ENCODE peak calls at places on chromosomes 2 and 18, in five cellular contexts. F is PC-3; H is CD4-positive, CD25-positive, alpha-beta regulatory T cell; D is tibial nerve; Q is A549. Y is an unnamed sample.

GRCh38 chr2:173414823-173415322 is 60.2 kb downstream of the CDCA7 start:
- DNase-seq in F (peak; percentile 82), H (no peak), D (no peak), Q (no peak), Y (no peak)

GRCh38 chr2:88831792-88832248 is 140.3 kb downstream of the RPIA start:
- DNase-seq in F (peak; percentile 25), H (peak; percentile 58), D (peak; percentile 33), Q (peak; percentile 9), Y (no peak)

GRCh38 chr2:207117668-207118067 is 48.1 kb downstream of the KLF7 start:
- DNase-seq in F (no peak), H (no peak), D (no peak), Q (no peak), Y (no peak)

GRCh38 chr2:172792711-172793110 is 57.1 kb downstream of the RAPGEF4 start:
- DNase-seq in F (no peak), H (no peak), D (no peak), Q (no peak), Y (no peak)

GRCh38 chr2:121888189-121888557 is 132.7 kb downstream of the TSN start:
- DNase-seq in F (peak; percentile 35), H (peak; percentile 13), D (no peak), Q (peak; percentile 14), Y (no peak)

GRCh38 chr2:196927318-196928225 is 1.1 kb upstream of the PGAP1 start:
- DNase-seq in F (peak; percentile 43), H (peak; percentile 91), D (peak; percentile 21), Q (no peak), Y (peak; percentile 10)

GRCh38 chr18:77136076-77136718 is 3.6 kb upstream of the MBP start:
- DNase-seq in F (no peak), H (no peak), D (no peak), Q (no peak), Y (no peak)

GRCh38 chr2:219024059-219024458 is 17.3 kb downstream of the CFAP65 start:
- DNase-seq in F (no peak), H (no peak), D (no peak), Q (no peak), Y (no peak)

GRCh38 chr2:15708865-15709820 is 117.5 kb downstream of the DDX1 start:
- DNase-seq in F (no peak), H (no peak), D (no peak), Q (no peak), Y (no peak)

GRCh38 chr18:31454066-31454708 is 6.6 kb downstream of the DSG3 start:
- DNase-seq in F (peak; percentile 74), H (no peak), D (no peak), Q (peak; percentile 71), Y (no peak)

GRCh38 chr2:144516417-144516980 is 3.4 kb downstream of the ZEB2 start:
- DNase-seq in F (no peak), H (no peak), D (no peak), Q (peak; percentile 10), Y (no peak)

GRCh38 chr18:48472610-48473009 is 63.4 kb upstream of the ZBTB7C start:
- DNase-seq in F (no peak), H (no peak), D (no peak), Q (no peak), Y (no peak)

GRCh38 chr2:105604938-105605337 is 139.8 kb upstream of the NCK2 start:
- DNase-seq in F (no peak), H (no peak), D (no peak), Q (no peak), Y (no peak)

GRCh38 chr2:25606892-25607291 is 66.5 kb downstream of the DTNB start:
- DNase-seq in F (peak; percentile 60), H (peak; percentile 66), D (no peak), Q (peak; percentile 27), Y (no peak)

GRCh38 chr2:136214284-136214683 is 96.3 kb upstream of the CXCR4 start:
- DNase-seq in F (no peak), H (no peak), D (no peak), Q (no peak), Y (no peak)

GRCh38 chr2:30421551-30422436 is 25.3 kb upstream of the LCLAT1 start:
- DNase-seq in F (no peak), H (peak; percentile 29), D (no peak), Q (no peak), Y (no peak)

GRCh38 chr2:23709311-23709710 is 217.6 kb downstream of the ATAD2B start:
- DNase-seq in F (no peak), H (no peak), D (no peak), Q (no peak), Y (no peak)

GRCh38 chr2:149191915-149192314 is 138.5 kb upstream of the LYPD6 start:
- DNase-seq in F (no peak), H (no peak), D (no peak), Q (no peak), Y (no peak)

GRCh38 chr18:77765468-77765867 is 515.8 kb downstream of the GALR1 start:
- DNase-seq in F (peak; percentile 51), H (no peak), D (peak; percentile 31), Q (peak; percentile 10), Y (no peak)

GRCh38 chr2:55550368-55551102 is 31.0 kb downstream of the CFAP36 start:
- DNase-seq in F (peak; percentile 82), H (no peak), D (no peak), Q (no peak), Y (no peak)

GRCh38 chr2:23757686-23758433 is 169.1 kb downstream of the ATAD2B start:
- DNase-seq in F (peak; percentile 80), H (no peak), D (no peak), Q (peak; percentile 43), Y (no peak)

GRCh38 chr2:171210864-171211431 is 50.3 kb upstream of the TLK1 start:
- DNase-seq in F (peak; percentile 28), H (peak; percentile 89), D (no peak), Q (no peak), Y (peak; percentile 6)

GRCh38 chr2:45391866-45392265 is 219.2 kb downstream of the SRBD1 start:
- DNase-seq in F (no peak), H (no peak), D (no peak), Q (no peak), Y (no peak)

GRCh38 chr2:1055014-1055595 is 104.5 kb downstream of the SNTG2 start:
- DNase-seq in F (peak; percentile 19), H (no peak), D (no peak), Q (no peak), Y (no peak)

GRCh38 chr2:28250006-28250405 is 142.7 kb upstream of the FOSL2 start:
- DNase-seq in F (peak; percentile 95), H (no peak), D (no peak), Q (peak; percentile 69), Y (no peak)

GRCh38 chr2:196239622-196240587 is 68.5 kb upstream of the STK17B start:
- DNase-seq in F (peak; percentile 97), H (peak; percentile 94), D (peak; percentile 44), Q (no peak), Y (peak; percentile 66)

GRCh38 chr2:73285162-73285739 is 973 bp upstream of the FBXO41 start:
- DNase-seq in F (no peak), H (peak; percentile 32), D (no peak), Q (no peak), Y (no peak)

GRCh38 chr2:172329404-172330059 is 97.9 kb upstream of the ITGA6 start:
- DNase-seq in F (no peak), H (no peak), D (no peak), Q (no peak), Y (no peak)

GRCh38 chr2:121263996-121264715 is 20.8 kb downstream of the TFCP2L1 start:
- DNase-seq in F (no peak), H (no peak), D (no peak), Q (no peak), Y (no peak)

GRCh38 chr18:77063256-77063655 is 69.3 kb downstream of the MBP start:
- DNase-seq in F (peak; percentile 69), H (peak; percentile 91), D (no peak), Q (no peak), Y (peak; percentile 55)

GRCh38 chr2:47221039-47221438 is 65.9 kb upstream of the STPG4 start:
- DNase-seq in F (peak; percentile 48), H (no peak), D (no peak), Q (no peak), Y (no peak)

GRCh38 chr18:77067315-77068061 is 65.1 kb downstream of the MBP start:
- DNase-seq in F (peak; percentile 86), H (peak; percentile 88), D (peak; percentile 74), Q (peak; percentile 55), Y (peak; percentile 41)

GRCh38 chr2:12302691-12303090 is 414.0 kb upstream of the TRIB2 start:
- DNase-seq in F (no peak), H (no peak), D (no peak), Q (no peak), Y (no peak)

GRCh38 chr2:102708847-102709559 is 52.8 kb upstream of the TMEM182 start:
- DNase-seq in F (peak; percentile 90), H (no peak), D (no peak), Q (peak; percentile 76), Y (no peak)

GRCh38 chr2:46506131-46506706 is 26.9 kb downstream of the TMEM247 start:
- DNase-seq in F (no peak), H (no peak), D (no peak), Q (no peak), Y (no peak)

GRCh38 chr2:13537771-13538349 is 821.1 kb downstream of the TRIB2 start:
- DNase-seq in F (no peak), H (no peak), D (no peak), Q (no peak), Y (no peak)
- H3K9me3 ChIP-seq in F (no peaks in the 10 kb centered on the region), H (no peaks in the 10 kb centered on the region), D (no peaks in the 10 kb centered on the region), Q (no peaks in the 10 kb centered on the region), Y (no peaks in the 10 kb centered on the region)

DNA sequence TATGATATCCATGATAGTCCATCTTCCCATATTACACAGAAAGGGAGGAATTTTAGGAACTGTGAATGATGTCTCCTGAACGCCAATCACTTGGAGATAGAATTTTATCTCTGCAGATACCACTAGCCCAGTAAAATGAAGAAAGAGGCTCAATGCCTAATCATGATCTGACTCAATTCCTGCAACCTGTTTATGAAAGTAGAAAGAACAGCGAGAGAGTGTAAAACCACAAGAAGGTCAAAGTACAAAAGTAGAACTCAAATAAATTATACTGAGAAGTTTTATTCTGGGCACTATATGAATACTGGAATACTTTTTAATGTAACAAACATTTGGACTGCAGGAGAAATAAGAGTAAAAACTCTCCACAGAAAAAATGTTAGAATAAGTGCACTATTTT is 892.1 kb upstream of the DDX18 start:
- DNase-seq in F (no peak), H (no peak), D (no peak), Q (no peak), Y (no peak)
- H3K9me3 ChIP-seq in F (no peaks in the 10 kb centered on the region), H (peaks cover 1% of the 10 kb centered on the region), D (no peaks in the 10 kb centered on the region), Q (no peaks in the 10 kb centered on the region), Y (no peaks in the 10 kb centered on the region)

GRCh38 chr18:36046898-36047297 is 20.5 kb downstream of the RPRD1A start:
- DNase-seq in F (no peak), H (no peak), D (no peak), Q (no peak), Y (no peak)

GRCh38 chr18:36050479-36050878 is 16.9 kb downstream of the RPRD1A start:
- DNase-seq in F (no peak), H (no peak), D (no peak), Q (no peak), Y (no peak)

GRCh38 chr18:36043153-36043552 is 24.2 kb downstream of the RPRD1A start:
- DNase-seq in F (no peak), H (no peak), D (no peak), Q (no peak), Y (no peak)

GRCh38 chr18:36047521-36047920 is 19.8 kb downstream of the RPRD1A start:
- DNase-seq in F (no peak), H (no peak), D (no peak), Q (no peak), Y (no peak)

GRCh38 chr18:36045241-36045999 is 21.9 kb downstream of the RPRD1A start:
- DNase-seq in F (no peak), H (no peak), D (no peak), Q (no peak), Y (no peak)
- H3K9me3 ChIP-seq in F (no peaks in the 10 kb centered on the region), H (no peaks in the 10 kb centered on the region), D (no peaks in the 10 kb centered on the region), Q (no peaks in the 10 kb centered on the region), Y (no peaks in the 10 kb centered on the region)

GRCh38 chr18:4063545-4063944 is 391.6 kb downstream of the DLGAP1 start:
- DNase-seq in F (no peak), H (no peak), D (no peak), Q (no peak), Y (no peak)
- H3K9me3 ChIP-seq in F (peaks cover 24% of the 10 kb centered on the region), H (peaks cover 8% of the 10 kb centered on the region), D (no peaks in the 10 kb centered on the region), Q (peaks cover 24% of the 10 kb centered on the region), Y (no peaks in the 10 kb centered on the region)